ENCODE peak calls at places on chromosomes 4 and X, in eight cellular contexts. One of them, this sample, is unnamed.

GRCh38 chrX:12011075-12011474 is 127.2 kb upstream of the FRMPD4 start:
- DNase-seq in endothelial cell of umbilical vein: no peak
- DNase-seq in BE2C: no peak
- DNase-seq in sigmoid colon: no peak
- DNase-seq in CD4-positive, CD25-positive, alpha-beta regulatory T cell: no peak
- DNase-seq in upper lobe of left lung: no peak
- DNase-seq in heart left ventricle: no peak
- DNase-seq in cardiac muscle cell: no peak
- DNase-seq in this sample: peak; percentile 3

GRCh38 chr4:53014368-53014767 is 152.3 kb downstream of the RASL11B start:
- DNase-seq in cardiac muscle cell: no peak
- DNase-seq in BE2C: no peak
- DNase-seq in sigmoid colon: no peak
- DNase-seq in CD4-positive, CD25-positive, alpha-beta regulatory T cell: no peak
- DNase-seq in endothelial cell of umbilical vein: no peak
- DNase-seq in upper lobe of left lung: no peak
- DNase-seq in heart left ventricle: no peak
- DNase-seq in this sample: no peak

GRCh38 chr4:98102660-98103059 is 40.6 kb downstream of the STPG2 start:
- DNase-seq in CD4-positive, CD25-positive, alpha-beta regulatory T cell: no peak
- DNase-seq in BE2C: no peak
- DNase-seq in heart left ventricle: no peak
- DNase-seq in cardiac muscle cell: no peak
- DNase-seq in upper lobe of left lung: no peak
- DNase-seq in endothelial cell of umbilical vein: no peak
- DNase-seq in sigmoid colon: no peak
- DNase-seq in this sample: no peak

GRCh38 chrX:38275615-38276014 is 51.7 kb downstream of the RPGR start:
- DNase-seq in CD4-positive, CD25-positive, alpha-beta regulatory T cell: no peak
- DNase-seq in heart left ventricle: no peak
- DNase-seq in cardiac muscle cell: peak; percentile 80
- DNase-seq in endothelial cell of umbilical vein: peak; percentile 27
- DNase-seq in BE2C: no peak
- DNase-seq in upper lobe of left lung: no peak
- DNase-seq in sigmoid colon: no peak
- DNase-seq in this sample: no peak

GRCh38 chrX:43750248-43750676 is 94.2 kb downstream of the MAOA start:
- DNase-seq in upper lobe of left lung: no peak
- DNase-seq in sigmoid colon: peak; percentile 76
- DNase-seq in BE2C: peak; percentile 24
- DNase-seq in cardiac muscle cell: peak; percentile 67
- DNase-seq in heart left ventricle: peak; percentile 38
- DNase-seq in CD4-positive, CD25-positive, alpha-beta regulatory T cell: peak; percentile 15
- DNase-seq in endothelial cell of umbilical vein: peak; percentile 57
- DNase-seq in this sample: no peak

GRCh38 chr4:163175971-163176958 is 9.6 kb upstream of the NAF1 start:
- DNase-seq in upper lobe of left lung: no peak
- DNase-seq in cardiac muscle cell: no peak
- DNase-seq in CD4-positive, CD25-positive, alpha-beta regulatory T cell: no peak
- DNase-seq in sigmoid colon: no peak
- DNase-seq in endothelial cell of umbilical vein: no peak
- DNase-seq in heart left ventricle: no peak
- DNase-seq in BE2C: no peak
- DNase-seq in this sample: no peak

GRCh38 chr4:37568494-37568893 is 117.7 kb downstream of the RELL1 start:
- DNase-seq in cardiac muscle cell: no peak
- DNase-seq in CD4-positive, CD25-positive, alpha-beta regulatory T cell: no peak
- DNase-seq in sigmoid colon: no peak
- DNase-seq in upper lobe of left lung: no peak
- DNase-seq in endothelial cell of umbilical vein: no peak
- DNase-seq in heart left ventricle: no peak
- DNase-seq in BE2C: no peak
- DNase-seq in this sample: no peak

GRCh38 chr4:121070696-121071639 is 1.4 kb downstream of the NDNF start:
- DNase-seq in upper lobe of left lung: peak; percentile 81
- DNase-seq in cardiac muscle cell: peak; percentile 44
- DNase-seq in heart left ventricle: peak; percentile 26
- DNase-seq in sigmoid colon: peak; percentile 78
- DNase-seq in CD4-positive, CD25-positive, alpha-beta regulatory T cell: no peak
- DNase-seq in BE2C: peak; percentile 63
- DNase-seq in endothelial cell of umbilical vein: peak; percentile 13
- DNase-seq in this sample: peak; percentile 45

GRCh38 chr4:26792639-26793038 is 68.0 kb upstream of the STIM2 start:
- DNase-seq in sigmoid colon: no peak
- DNase-seq in CD4-positive, CD25-positive, alpha-beta regulatory T cell: no peak
- DNase-seq in endothelial cell of umbilical vein: no peak
- DNase-seq in cardiac muscle cell: no peak
- DNase-seq in BE2C: no peak
- DNase-seq in heart left ventricle: no peak
- DNase-seq in upper lobe of left lung: no peak
- DNase-seq in this sample: no peak

GRCh38 chr4:19403786-19404185 is 847.9 kb upstream of the SLIT2 start:
- DNase-seq in BE2C: no peak
- DNase-seq in heart left ventricle: no peak
- DNase-seq in cardiac muscle cell: no peak
- DNase-seq in upper lobe of left lung: no peak
- DNase-seq in sigmoid colon: no peak
- DNase-seq in CD4-positive, CD25-positive, alpha-beta regulatory T cell: no peak
- DNase-seq in endothelial cell of umbilical vein: no peak
- DNase-seq in this sample: no peak

GRCh38 chrX:130523460-130524394 is 121.9 kb downstream of the RBMX2 start:
- DNase-seq in CD4-positive, CD25-positive, alpha-beta regulatory T cell: no peak
- DNase-seq in cardiac muscle cell: peak; percentile 12
- DNase-seq in upper lobe of left lung: peak; percentile 50
- DNase-seq in heart left ventricle: peak; percentile 13
- DNase-seq in sigmoid colon: no peak
- DNase-seq in endothelial cell of umbilical vein: peak; percentile 15
- DNase-seq in BE2C: peak; percentile 65
- DNase-seq in this sample: peak; percentile 25

GRCh38 chrX:118823263-118824172 is at the start of gene ZCCHC12:
- DNase-seq in endothelial cell of umbilical vein: peak; percentile 54
- DNase-seq in upper lobe of left lung: peak; percentile 87
- DNase-seq in CD4-positive, CD25-positive, alpha-beta regulatory T cell: peak; percentile 26
- DNase-seq in heart left ventricle: peak; percentile 16
- DNase-seq in cardiac muscle cell: peak; percentile 64
- DNase-seq in sigmoid colon: peak; percentile 75
- DNase-seq in BE2C: peak; percentile 69
- DNase-seq in this sample: peak; percentile 58

GRCh38 chrX:70168238-70169188 is 8.8 kb upstream of the DGAT2L6 start:
- DNase-seq in cardiac muscle cell: peak; percentile 75
- DNase-seq in upper lobe of left lung: no peak
- DNase-seq in CD4-positive, CD25-positive, alpha-beta regulatory T cell: no peak
- DNase-seq in heart left ventricle: no peak
- DNase-seq in BE2C: no peak
- DNase-seq in endothelial cell of umbilical vein: peak; percentile 34
- DNase-seq in sigmoid colon: no peak
- DNase-seq in this sample: peak; percentile 62

GRCh38 chr4:108320066-108320465 is 151.3 kb upstream of the LEF1 start:
- DNase-seq in CD4-positive, CD25-positive, alpha-beta regulatory T cell: no peak
- DNase-seq in upper lobe of left lung: no peak
- DNase-seq in sigmoid colon: no peak
- DNase-seq in heart left ventricle: no peak
- DNase-seq in BE2C: no peak
- DNase-seq in cardiac muscle cell: no peak
- DNase-seq in endothelial cell of umbilical vein: no peak
- DNase-seq in this sample: no peak

GRCh38 chr4:95761441-95761840 is 78.5 kb upstream of the PDHA2 start:
- DNase-seq in upper lobe of left lung: no peak
- DNase-seq in cardiac muscle cell: peak; percentile 70
- DNase-seq in BE2C: peak; percentile 29
- DNase-seq in CD4-positive, CD25-positive, alpha-beta regulatory T cell: no peak
- DNase-seq in endothelial cell of umbilical vein: peak; percentile 81
- DNase-seq in heart left ventricle: no peak
- DNase-seq in sigmoid colon: no peak
- DNase-seq in this sample: no peak

GRCh38 chr4:20217951-20218350 is 33.8 kb upstream of the SLIT2 start:
- DNase-seq in endothelial cell of umbilical vein: no peak
- DNase-seq in sigmoid colon: no peak
- DNase-seq in cardiac muscle cell: no peak
- DNase-seq in heart left ventricle: no peak
- DNase-seq in upper lobe of left lung: no peak
- DNase-seq in BE2C: no peak
- DNase-seq in CD4-positive, CD25-positive, alpha-beta regulatory T cell: no peak
- DNase-seq in this sample: no peak

GRCh38 chr4:168797176-168797575 is 212.9 kb downstream of the CBR4 start:
- DNase-seq in BE2C: no peak
- DNase-seq in cardiac muscle cell: peak; percentile 79
- DNase-seq in upper lobe of left lung: no peak
- DNase-seq in CD4-positive, CD25-positive, alpha-beta regulatory T cell: no peak
- DNase-seq in heart left ventricle: no peak
- DNase-seq in endothelial cell of umbilical vein: peak; percentile 72
- DNase-seq in sigmoid colon: no peak
- DNase-seq in this sample: no peak

GRCh38 chr4:7151668-7152227 is 40.6 kb upstream of the SORCS2 start:
- DNase-seq in upper lobe of left lung: no peak
- DNase-seq in endothelial cell of umbilical vein: no peak
- DNase-seq in CD4-positive, CD25-positive, alpha-beta regulatory T cell: no peak
- DNase-seq in heart left ventricle: no peak
- DNase-seq in BE2C: no peak
- DNase-seq in cardiac muscle cell: no peak
- DNase-seq in sigmoid colon: no peak
- DNase-seq in this sample: no peak

GRCh38 chrX:11151799-11152591 is 40.9 kb downstream of the HCCS start:
- DNase-seq in sigmoid colon: no peak
- DNase-seq in cardiac muscle cell: no peak
- DNase-seq in CD4-positive, CD25-positive, alpha-beta regulatory T cell: no peak
- DNase-seq in endothelial cell of umbilical vein: no peak
- DNase-seq in BE2C: no peak
- DNase-seq in heart left ventricle: no peak
- DNase-seq in upper lobe of left lung: no peak
- DNase-seq in this sample: no peak

GRCh38 chr4:422587-422986 is 76.4 kb downstream of the ZNF721 start:
- DNase-seq in BE2C: no peak
- DNase-seq in cardiac muscle cell: no peak
- DNase-seq in upper lobe of left lung: no peak
- DNase-seq in sigmoid colon: no peak
- DNase-seq in endothelial cell of umbilical vein: no peak
- DNase-seq in CD4-positive, CD25-positive, alpha-beta regulatory T cell: no peak
- DNase-seq in heart left ventricle: no peak
- DNase-seq in this sample: no peak
- H3K9me3 ChIP-seq in BE2C: no peaks in the 10 kb centered on the region
- H3K9me3 ChIP-seq in cardiac muscle cell: peaks cover 3% of the 10 kb centered on the region
- H3K9me3 ChIP-seq in upper lobe of left lung: peaks cover 98% of the 10 kb centered on the region
- H3K9me3 ChIP-seq in sigmoid colon: peaks cover 58% of the 10 kb centered on the region
- H3K9me3 ChIP-seq in endothelial cell of umbilical vein: peaks cover 10% of the 10 kb centered on the region
- H3K9me3 ChIP-seq in CD4-positive, CD25-positive, alpha-beta regulatory T cell: peaks cover 80% of the 10 kb centered on the region
- H3K9me3 ChIP-seq in heart left ventricle: peaks cover 95% of the 10 kb centered on the region
- H3K9me3 ChIP-seq in this sample: peaks cover 23% of the 10 kb centered on the region

DNA sequence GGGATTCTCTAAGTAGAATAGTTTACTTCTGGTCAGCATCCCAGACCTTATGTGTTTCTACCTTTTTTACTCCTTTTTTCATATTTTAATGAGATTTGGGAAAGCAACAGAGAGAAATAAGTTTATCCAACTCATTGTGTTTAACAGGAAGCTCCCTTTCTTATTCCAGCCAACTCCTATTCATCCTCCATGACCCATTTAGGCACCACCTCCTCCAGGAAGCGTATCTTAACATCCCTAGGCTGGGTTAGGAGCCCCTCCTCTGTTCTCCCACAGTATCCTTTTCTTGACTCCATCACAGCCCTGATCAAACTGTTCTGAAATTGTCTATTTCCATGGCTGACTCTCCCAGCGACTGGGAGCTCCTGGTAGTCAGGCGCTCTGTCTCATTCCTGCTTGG is 18.8 kb upstream of the IQSEC2 start:
- DNase-seq in BE2C: no peak
- DNase-seq in upper lobe of left lung: no peak
- DNase-seq in sigmoid colon: peak; percentile 10
- DNase-seq in cardiac muscle cell: no peak
- DNase-seq in heart left ventricle: no peak
- DNase-seq in endothelial cell of umbilical vein: no peak
- DNase-seq in CD4-positive, CD25-positive, alpha-beta regulatory T cell: no peak
- DNase-seq in this sample: no peak
- H3K27me3 ChIP-seq in BE2C: no peaks in the 10 kb centered on the region
- H3K27me3 ChIP-seq in upper lobe of left lung: no peaks in the 10 kb centered on the region
- H3K27me3 ChIP-seq in sigmoid colon: no peaks in the 10 kb centered on the region
- H3K27me3 ChIP-seq in cardiac muscle cell: no peaks in the 10 kb centered on the region
- H3K27me3 ChIP-seq in heart left ventricle: no peaks in the 10 kb centered on the region
- H3K27me3 ChIP-seq in endothelial cell of umbilical vein: no peaks in the 10 kb centered on the region
- H3K27me3 ChIP-seq in CD4-positive, CD25-positive, alpha-beta regulatory T cell: no peaks in the 10 kb centered on the region
- H3K27me3 ChIP-seq in this sample: no peaks in the 10 kb centered on the region

GRCh38 chr4:56408978-56409377 is 21.7 kb upstream of the AASDH start:
- DNase-seq in CD4-positive, CD25-positive, alpha-beta regulatory T cell: no peak
- DNase-seq in endothelial cell of umbilical vein: no peak
- DNase-seq in upper lobe of left lung: no peak
- DNase-seq in sigmoid colon: no peak
- DNase-seq in BE2C: no peak
- DNase-seq in cardiac muscle cell: no peak
- DNase-seq in heart left ventricle: no peak
- DNase-seq in this sample: no peak
- H3K4me3 ChIP-seq in CD4-positive, CD25-positive, alpha-beta regulatory T cell: no peak overlapping the region
- H3K4me3 ChIP-seq in endothelial cell of umbilical vein: no peak overlapping the region
- H3K4me3 ChIP-seq in upper lobe of left lung: no peak overlapping the region
- H3K4me3 ChIP-seq in sigmoid colon: no peak overlapping the region
- H3K4me3 ChIP-seq in BE2C: no peak overlapping the region
- H3K4me3 ChIP-seq in cardiac muscle cell: no peak overlapping the region
- H3K4me3 ChIP-seq in heart left ventricle: no peak overlapping the region
- H3K4me3 ChIP-seq in this sample: no peak overlapping the region

DNA sequence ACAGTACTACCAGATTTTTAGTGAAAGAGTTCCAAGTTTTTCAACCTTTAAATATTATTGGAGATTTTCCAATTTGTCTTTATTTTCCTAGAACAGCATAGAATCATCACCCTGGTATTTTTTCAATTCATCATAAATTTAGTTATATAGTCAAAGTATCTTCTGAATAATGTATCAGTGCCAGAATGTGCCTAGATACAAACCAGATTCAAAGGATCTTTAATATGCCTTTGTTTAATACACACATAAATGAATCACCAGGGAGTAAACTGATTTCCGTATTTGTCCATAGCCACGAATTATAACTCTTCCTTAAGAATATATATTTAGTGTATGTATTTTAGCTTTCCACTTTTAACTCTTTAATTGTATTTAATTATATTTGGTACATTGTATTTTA is 1373.1 kb downstream of the STIM2 start:
- DNase-seq in CD4-positive, CD25-positive, alpha-beta regulatory T cell: no peak
- DNase-seq in BE2C: no peak
- DNase-seq in sigmoid colon: no peak
- DNase-seq in endothelial cell of umbilical vein: no peak
- DNase-seq in heart left ventricle: no peak
- DNase-seq in upper lobe of left lung: no peak
- DNase-seq in cardiac muscle cell: no peak
- DNase-seq in this sample: no peak
- H3K9me3 ChIP-seq in CD4-positive, CD25-positive, alpha-beta regulatory T cell: no peaks in the 10 kb centered on the region
- H3K9me3 ChIP-seq in BE2C: no peaks in the 10 kb centered on the region
- H3K9me3 ChIP-seq in sigmoid colon: no peaks in the 10 kb centered on the region
- H3K9me3 ChIP-seq in endothelial cell of umbilical vein: no peaks in the 10 kb centered on the region
- H3K9me3 ChIP-seq in heart left ventricle: no peaks in the 10 kb centered on the region
- H3K9me3 ChIP-seq in upper lobe of left lung: no peaks in the 10 kb centered on the region
- H3K9me3 ChIP-seq in cardiac muscle cell: no peaks in the 10 kb centered on the region
- H3K9me3 ChIP-seq in this sample: no peaks in the 10 kb centered on the region

DNA sequence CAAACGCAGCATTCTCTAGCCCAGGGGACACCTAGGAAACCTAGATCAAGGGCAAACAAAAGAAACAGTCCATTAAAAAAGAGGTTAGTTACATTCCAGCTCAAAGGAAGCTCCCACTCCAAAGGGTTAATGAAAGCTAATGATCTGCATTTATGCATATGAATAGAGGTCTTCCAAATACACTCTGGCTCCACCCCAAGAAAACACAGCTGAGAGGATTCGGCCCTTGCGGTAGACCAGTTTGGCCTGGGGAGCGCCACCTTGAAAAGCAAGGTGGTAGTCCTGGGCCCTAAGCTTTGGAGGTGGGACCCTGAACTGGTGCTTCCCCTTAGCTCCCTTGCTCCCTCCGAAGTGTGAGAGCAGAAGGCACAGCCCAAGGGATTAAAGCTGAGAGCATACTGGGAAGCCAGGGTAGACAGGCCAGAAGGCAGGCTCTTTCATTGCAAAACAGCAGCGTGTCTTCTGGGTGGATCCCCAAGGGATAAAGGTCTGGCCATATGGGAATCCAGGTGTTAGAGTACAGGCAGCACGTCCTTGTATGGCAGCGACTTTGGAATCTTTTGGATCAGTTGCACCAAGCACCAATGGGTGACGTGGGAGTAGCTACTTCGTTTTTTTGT is 3.7 kb downstream of the GABRQ start:
- DNase-seq in sigmoid colon: no peak
- DNase-seq in heart left ventricle: no peak
- DNase-seq in upper lobe of left lung: no peak
- DNase-seq in endothelial cell of umbilical vein: no peak
- DNase-seq in CD4-positive, CD25-positive, alpha-beta regulatory T cell: no peak
- DNase-seq in cardiac muscle cell: no peak
- DNase-seq in BE2C: no peak
- DNase-seq in this sample: no peak
- H3K27me3 ChIP-seq in sigmoid colon: peaks cover 27% of the 10 kb centered on the region
- H3K27me3 ChIP-seq in heart left ventricle: peaks cover 11% of the 10 kb centered on the region
- H3K27me3 ChIP-seq in upper lobe of left lung: no peaks in the 10 kb centered on the region
- H3K27me3 ChIP-seq in endothelial cell of umbilical vein: peaks cover 13% of the 10 kb centered on the region
- H3K27me3 ChIP-seq in CD4-positive, CD25-positive, alpha-beta regulatory T cell: no peaks in the 10 kb centered on the region
- H3K27me3 ChIP-seq in cardiac muscle cell: peaks cover 34% of the 10 kb centered on the region
- H3K27me3 ChIP-seq in BE2C: no peaks in the 10 kb centered on the region
- H3K27me3 ChIP-seq in this sample: no peaks in the 10 kb centered on the region